ENCODE peak calls at places on chromosomes 3 and 15, in nine cellular contexts. Q is heart left ventricle, Y is esophagus squamous epithelium, X is upper lobe of left lung, B is right lobe of liver, A is breast epithelium, L is A549, C is IMR-90, V is transverse colon. W is an unnamed sample.

GRCh38 chr3:45524605-45525004 is 69.9 kb upstream of the LIMD1 start:
- DNase-seq in Q (no peak), Y (no peak), X (no peak), B (no peak), A (no peak), L (no peak), C (peak), V (no peak), W (no peak)

GRCh38 chr3:132726341-132726823 is 4.2 kb upstream of the NPHP3 start:
- DNase-seq in Q (no peak), Y (no peak), X (no peak), B (no peak), A (no peak), L (peak), C (peak), V (no peak), W (no peak)

GRCh38 chr15:42584031-42584765 is 8.8 kb downstream of the STARD9 start:
- DNase-seq in Q (no peak), Y (no peak), X (no peak), B (no peak), A (no peak), L (no peak), C (peak), V (no peak), W (no peak)

GRCh38 chr3:10164546-10165393 is at the start of gene IRAK2:
- DNase-seq in Q (peak), Y (no peak), X (peak), B (peak), A (peak), L (peak), C (peak), V (peak), W (peak)

GRCh38 chr3:106728315-106728821 is 648.9 kb upstream of the CCDC54 start:
- DNase-seq in Q (no peak), Y (no peak), X (no peak), B (no peak), A (no peak), L (peak), C (peak), V (no peak), W (no peak)

GRCh38 chr15:66100761-66101160 is 152.8 kb downstream of the MEGF11 start:
- DNase-seq in Q (no peak), Y (no peak), X (no peak), B (no peak), A (no peak), L (no peak), C (no peak), V (no peak), W (no peak)

GRCh38 chr3:59968510-59968909 is 918.7 kb upstream of the CFAP20DC start:
- DNase-seq in Q (no peak), Y (no peak), X (no peak), B (no peak), A (no peak), L (no peak), C (no peak), V (no peak), W (no peak)

GRCh38 chr3:186461141-186461540 is 83.0 kb downstream of the CRYGS start:
- DNase-seq in Q (no peak), Y (no peak), X (no peak), B (no peak), A (no peak), L (peak), C (peak), V (no peak), W (no peak)

GRCh38 chr3:23944007-23944760 is 902 bp upstream of the NR1D2 start:
- DNase-seq in Q (no peak), Y (no peak), X (no peak), B (no peak), A (no peak), L (no peak), C (no peak), V (no peak), W (no peak)

GRCh38 chr3:168248383-168249047 is 152.8 kb upstream of the GOLIM4 start:
- DNase-seq in Q (peak), Y (no peak), X (peak), B (peak), A (no peak), L (peak), C (peak), V (no peak), W (no peak)

DNA sequence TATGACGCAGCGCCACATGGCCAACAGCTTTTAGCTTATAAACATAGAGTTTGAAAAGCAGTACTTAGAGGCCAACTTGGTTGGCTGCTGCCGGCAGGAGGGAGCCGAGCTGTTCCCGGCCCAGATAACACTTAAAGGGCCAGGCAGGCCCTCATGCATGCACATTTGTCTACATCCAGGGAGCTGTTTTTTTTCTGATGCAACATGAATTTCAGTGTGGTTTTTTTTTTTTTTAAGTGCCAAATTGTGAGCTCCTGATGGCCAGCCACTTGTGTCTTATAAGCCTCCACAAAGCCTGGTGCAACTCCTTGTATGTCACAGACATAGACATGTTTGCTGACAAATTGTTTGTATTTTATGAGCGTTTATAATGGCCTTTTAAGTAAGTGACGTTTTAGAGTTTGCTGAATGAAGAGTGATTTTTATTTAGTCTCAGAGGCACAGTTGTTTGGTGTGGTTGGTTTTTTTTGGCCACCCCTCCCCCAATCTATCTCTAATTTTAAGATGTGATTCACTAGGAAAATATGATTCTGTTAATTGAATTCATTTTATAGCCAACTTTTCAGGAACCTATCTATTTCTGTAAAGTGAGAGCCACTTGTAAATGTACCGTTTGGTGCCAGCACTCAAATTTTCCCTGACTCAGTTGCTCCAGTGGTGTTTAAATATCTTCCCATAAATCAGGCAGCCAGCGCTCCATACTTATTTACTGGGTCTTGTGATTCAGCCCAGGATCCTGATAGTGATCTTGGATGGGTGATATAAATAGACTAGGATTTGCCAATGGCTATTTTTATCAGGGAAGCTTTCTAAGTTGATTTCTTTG is 134.3 kb downstream of the VGLL4 start:
- DNase-seq in Q (peak), Y (no peak), X (peak), B (peak), A (no peak), L (peak), C (peak), V (peak), W (no peak)
- TF ChIP-seq CTCF in Q (peak), Y (no peak), X (no peak), B (no peak), A (no peak), L (no peak), C (no peak), V (no peak), W (no peak)

GRCh38 chr3:150303776-150304175 is 104.3 kb upstream of the TSC22D2 start:
- DNase-seq in Q (no peak), Y (no peak), X (no peak), B (no peak), A (no peak), L (peak), C (no peak), V (no peak), W (no peak)
- TF ChIP-seq CTCF in Q (no peak), Y (no peak), X (no peak), B (peak), A (peak), L (peak), C (no peak), V (no peak), W (peak)

GRCh38 chr15:82647045-82647834 is at the start of gene CPEB1:
- DNase-seq in Q (peak), Y (no peak), X (peak), B (no peak), A (no peak), L (peak), C (peak), V (peak), W (no peak)
- TF ChIP-seq CTCF in Q (no peak), Y (no peak), X (no peak), B (no peak), A (no peak), L (peak), C (peak), V (no peak), W (no peak)

DNA sequence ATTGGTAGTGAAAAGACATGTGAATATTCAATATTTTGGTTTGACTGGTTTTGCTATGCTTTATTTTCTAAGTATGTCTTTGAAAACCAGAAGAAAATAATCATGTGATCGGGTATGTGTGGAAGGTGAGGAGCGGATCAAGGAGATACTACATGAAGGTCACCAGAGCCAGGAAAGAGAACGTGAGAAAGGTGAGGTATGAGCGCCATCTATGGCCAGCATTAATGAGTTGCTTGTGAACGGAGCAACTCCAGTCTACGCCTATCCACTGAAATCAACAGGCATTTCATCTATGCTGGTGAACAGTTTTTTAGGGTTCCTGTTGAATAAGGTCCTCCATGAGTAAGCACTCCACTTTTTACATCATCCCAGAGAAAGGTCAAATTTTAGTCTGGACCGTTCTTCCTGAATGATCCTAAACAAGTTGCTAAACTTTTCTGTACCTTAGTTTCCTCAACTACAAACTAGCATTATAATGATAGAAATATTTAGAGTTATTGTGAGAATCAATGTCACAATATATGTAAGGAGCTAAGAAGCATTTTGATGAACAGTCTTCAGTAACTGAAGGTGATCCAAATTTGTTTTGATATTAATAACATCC is 1435.2 kb upstream of the CADM2 start:
- DNase-seq in Q (no peak), Y (no peak), X (no peak), B (no peak), A (no peak), L (peak), C (no peak), V (peak), W (peak)
- TF ChIP-seq CTCF in Q (peak), Y (peak), X (no peak), B (peak), A (peak), L (peak), C (no peak), V (no peak), W (peak)

GRCh38 chr3:114155370-114155821 is 23.5 kb downstream of the DRD3 start:
- DNase-seq in Q (peak), Y (no peak), X (no peak), B (no peak), A (no peak), L (peak), C (peak), V (peak), W (no peak)
- TF ChIP-seq CTCF in Q (no peak), Y (peak), X (no peak), B (peak), A (no peak), L (peak), C (peak), V (no peak), W (peak)

GRCh38 chr15:49215768-49216739 is 46.0 kb downstream of the GALK2 start:
- DNase-seq in Q (peak), Y (no peak), X (no peak), B (no peak), A (no peak), L (peak), C (no peak), V (peak), W (no peak)
- TF ChIP-seq CTCF in Q (no peak), Y (no peak), X (peak), B (no peak), A (no peak), L (no peak), C (no peak), V (no peak), W (no peak)

DNA sequence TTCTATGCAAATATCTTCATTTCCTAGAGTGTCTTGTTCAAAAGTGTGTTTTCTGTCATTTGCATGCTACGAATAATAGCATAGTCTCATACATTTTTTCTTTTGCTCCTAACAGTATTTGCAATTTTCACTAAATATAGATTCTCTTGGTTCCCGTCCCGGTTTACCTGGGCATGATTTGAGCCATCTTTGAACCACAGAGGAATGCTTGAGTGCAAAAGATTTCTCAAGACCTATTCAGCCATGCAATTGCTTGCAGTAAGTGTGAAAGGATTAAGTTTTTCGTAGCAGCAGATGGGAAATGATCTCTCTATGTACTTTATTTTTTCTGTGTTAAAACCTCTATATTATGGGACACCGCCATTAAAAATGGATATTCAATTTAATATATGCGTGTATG is 733.0 kb downstream of the ZPLD1 start:
- DNase-seq in Q (no peak), Y (no peak), X (no peak), B (no peak), A (no peak), L (no peak), C (no peak), V (no peak), W (no peak)
- TF ChIP-seq CTCF in Q (no peak), Y (no peak), X (no peak), B (no peak), A (no peak), L (no peak), C (no peak), V (no peak), W (no peak)

W was measured in mesothelial cell of epicardium.